ENCODE peak calls at places on chromosomes 1 and 21, in six cellular contexts. V, A, F, J, D and K are unnamed samples.

GRCh38 chr1:155026588-155026987 is 7.0 kb downstream of the DCST2 start:
- DNase-seq in V (no peak), A (no peak), F (no peak), J (no peak), D (no peak), K (no peak)

GRCh38 chr1:162405800-162406199 is 6.1 kb downstream of the SH2D1B start:
- DNase-seq in V (no peak), A (no peak), F (no peak), J (no peak), D (no peak), K (no peak)

GRCh38 chr1:109643385-109644230 is 12.3 kb upstream of the GSTM4 start:
- DNase-seq in V (peak), A (peak), F (peak), J (peak), D (peak), K (peak)

GRCh38 chr1:243713470-243714186 is 136.4 kb downstream of the AKT3 start:
- DNase-seq in V (no peak), A (no peak), F (no peak), J (no peak), D (no peak), K (no peak)

GRCh38 chr1:226813671-226814591 is 56.5 kb upstream of the PSEN2 start:
- DNase-seq in V (no peak), A (no peak), F (no peak), J (no peak), D (no peak), K (no peak)

GRCh38 chr1:47439151-47440051 is 1.6 kb downstream of the FOXD2 start:
- DNase-seq in V (peak), A (no peak), F (no peak), J (peak), D (no peak), K (no peak)

GRCh38 chr1:46315669-46316403 is 12.3 kb downstream of the UQCRH start:
- DNase-seq in V (no peak), A (no peak), F (no peak), J (no peak), D (no peak), K (no peak)

GRCh38 chr1:167440345-167440744 is 78.0 kb downstream of the CD247 start:
- DNase-seq in V (peak), A (no peak), F (no peak), J (no peak), D (no peak), K (no peak)

GRCh38 chr1:204714861-204715511 is 29.4 kb upstream of the LRRN2 start:
- DNase-seq in V (no peak), A (no peak), F (no peak), J (peak), D (no peak), K (no peak)

GRCh38 chr21:38729745-38730401 is 75.9 kb upstream of the ETS2 start:
- DNase-seq in V (no peak), A (no peak), F (no peak), J (no peak), D (no peak), K (no peak)

GRCh38 chr21:38735807-38736206 is 69.9 kb upstream of the ETS2 start:
- DNase-seq in V (no peak), A (no peak), F (no peak), J (no peak), D (no peak), K (no peak)

DNA sequence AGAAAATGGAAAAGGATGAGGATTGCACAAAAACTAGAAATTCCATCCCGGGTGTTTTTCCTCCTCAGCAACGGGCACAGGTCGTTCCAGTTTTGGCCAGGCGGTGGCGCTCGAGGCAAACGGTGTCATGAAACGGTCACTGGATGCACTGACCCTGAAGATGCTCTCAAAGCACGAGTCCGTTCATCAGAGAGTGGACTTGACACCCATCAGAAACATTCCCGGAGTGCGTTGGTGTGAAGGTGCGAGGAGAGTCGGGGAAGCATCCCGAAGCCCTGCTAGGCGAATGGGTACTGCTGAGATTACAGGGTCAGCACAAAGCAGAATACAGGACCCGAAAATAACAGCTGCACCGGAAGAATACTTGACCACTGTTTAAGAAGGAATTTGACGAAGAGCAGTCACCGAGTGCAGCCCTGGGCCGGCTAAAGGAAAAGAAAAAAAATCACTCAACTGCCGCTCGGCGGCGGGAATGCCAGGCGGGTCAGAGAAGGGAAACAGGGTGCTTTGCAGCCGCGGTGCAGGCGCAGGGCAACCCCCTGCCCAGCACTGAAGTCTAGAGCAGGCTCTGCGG is 71.7 kb upstream of the ETS2 start:
- DNase-seq in V (peak), A (peak), F (peak), J (peak), D (peak), K (peak)
- TF ChIP-seq POLR2AphosphoS5 in V (no peak), A (peak), F (no peak), J (no peak), D (peak), K (peak)

GRCh38 chr1:59074574-59074973 is 222.3 kb upstream of the FGGY start:
- DNase-seq in V (no peak), A (no peak), F (no peak), J (no peak), D (no peak), K (no peak)

GRCh38 chr1:59077739-59078503 is 219.0 kb upstream of the FGGY start:
- DNase-seq in V (peak), A (no peak), F (no peak), J (peak), D (no peak), K (no peak)

GRCh38 chr1:59075021-59075420 is 221.9 kb upstream of the FGGY start:
- DNase-seq in V (no peak), A (no peak), F (no peak), J (no peak), D (no peak), K (no peak)

GRCh38 chr1:59078866-59079265 is 218.0 kb upstream of the FGGY start:
- DNase-seq in V (no peak), A (no peak), F (no peak), J (peak), D (no peak), K (no peak)

GRCh38 chr1:59076612-59077011 is 220.3 kb upstream of the FGGY start:
- DNase-seq in V (no peak), A (no peak), F (no peak), J (no peak), D (no peak), K (no peak)
- TF ChIP-seq CTCF in V (no peak), A (peak), F (no peak), J (no peak), D (peak), K (no peak)

GRCh38 chr1:8816306-8816705 is 1.1 kb downstream of the RERE start:
- DNase-seq in V (no peak), A (no peak), F (no peak), J (no peak), D (no peak), K (no peak)

GRCh38 chr1:8813016-8813763 is 4.2 kb downstream of the RERE start:
- DNase-seq in V (no peak), A (no peak), F (no peak), J (no peak), D (no peak), K (no peak)

GRCh38 chr1:8813991-8814390 is 3.4 kb downstream of the RERE start:
- DNase-seq in V (no peak), A (no peak), F (no peak), J (no peak), D (no peak), K (no peak)

GRCh38 chr1:8815582-8816285 is 1.7 kb downstream of the RERE start:
- DNase-seq in V (no peak), A (no peak), F (peak), J (no peak), D (no peak), K (no peak)

DNA sequence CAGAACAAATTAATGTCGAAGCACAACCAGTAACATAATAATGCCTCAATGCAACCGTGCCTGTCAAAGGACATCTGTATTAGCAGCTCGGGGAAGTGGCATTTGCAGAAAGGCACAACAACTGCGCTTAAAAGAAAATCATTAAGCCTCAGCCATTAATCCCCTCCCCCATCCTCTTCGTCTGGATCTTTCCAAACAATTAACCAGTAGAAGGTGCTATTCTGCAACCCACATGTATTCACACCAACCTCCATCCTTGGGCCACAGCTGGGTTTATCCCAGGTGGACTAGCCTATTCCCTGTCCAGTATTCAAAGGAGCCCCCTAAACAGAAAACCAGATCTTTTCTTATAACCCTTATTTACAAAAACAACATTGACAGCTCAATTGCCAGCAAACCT is 2.6 kb downstream of the RERE start:
- DNase-seq in V (no peak), A (no peak), F (no peak), J (peak), D (no peak), K (no peak)
- TF ChIP-seq POLR2AphosphoS5 in V (no peak), A (peak), F (no peak), J (no peak), D (no peak), K (no peak)

GRCh38 chr1:201795066-201795465 is 33.9 kb upstream of the IPO9 start:
- DNase-seq in V (no peak), A (no peak), F (no peak), J (peak), D (no peak), K (no peak)
- TF ChIP-seq CTCF in V (no peak), A (no peak), F (no peak), J (peak), D (no peak), K (no peak)

DNA sequence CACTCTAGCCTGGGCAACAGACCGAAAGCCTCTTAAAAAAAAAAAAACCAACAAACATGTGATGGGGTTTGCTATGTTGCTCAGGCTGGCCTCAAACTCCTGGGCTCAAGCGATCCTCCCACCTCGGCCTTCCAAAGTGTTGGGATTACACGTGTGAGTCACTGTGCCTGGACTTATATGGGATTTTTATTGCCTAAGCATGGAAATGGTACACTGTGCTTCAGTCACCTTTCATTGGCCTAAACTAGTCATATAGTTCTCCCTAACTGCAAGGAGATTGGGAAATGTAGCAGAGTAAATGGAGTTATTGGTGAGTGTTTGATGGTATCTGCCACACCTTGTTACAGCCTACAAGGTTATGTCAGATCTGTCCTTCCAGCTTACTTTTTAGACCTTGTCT is 17.2 kb upstream of the MEF2D start:
- DNase-seq in V (no peak), A (no peak), F (no peak), J (no peak), D (peak), K (no peak)
- TF ChIP-seq POLR2AphosphoS5 in V (no peak), A (no peak), F (no peak), J (no peak), D (no peak), K (no peak)

DNA sequence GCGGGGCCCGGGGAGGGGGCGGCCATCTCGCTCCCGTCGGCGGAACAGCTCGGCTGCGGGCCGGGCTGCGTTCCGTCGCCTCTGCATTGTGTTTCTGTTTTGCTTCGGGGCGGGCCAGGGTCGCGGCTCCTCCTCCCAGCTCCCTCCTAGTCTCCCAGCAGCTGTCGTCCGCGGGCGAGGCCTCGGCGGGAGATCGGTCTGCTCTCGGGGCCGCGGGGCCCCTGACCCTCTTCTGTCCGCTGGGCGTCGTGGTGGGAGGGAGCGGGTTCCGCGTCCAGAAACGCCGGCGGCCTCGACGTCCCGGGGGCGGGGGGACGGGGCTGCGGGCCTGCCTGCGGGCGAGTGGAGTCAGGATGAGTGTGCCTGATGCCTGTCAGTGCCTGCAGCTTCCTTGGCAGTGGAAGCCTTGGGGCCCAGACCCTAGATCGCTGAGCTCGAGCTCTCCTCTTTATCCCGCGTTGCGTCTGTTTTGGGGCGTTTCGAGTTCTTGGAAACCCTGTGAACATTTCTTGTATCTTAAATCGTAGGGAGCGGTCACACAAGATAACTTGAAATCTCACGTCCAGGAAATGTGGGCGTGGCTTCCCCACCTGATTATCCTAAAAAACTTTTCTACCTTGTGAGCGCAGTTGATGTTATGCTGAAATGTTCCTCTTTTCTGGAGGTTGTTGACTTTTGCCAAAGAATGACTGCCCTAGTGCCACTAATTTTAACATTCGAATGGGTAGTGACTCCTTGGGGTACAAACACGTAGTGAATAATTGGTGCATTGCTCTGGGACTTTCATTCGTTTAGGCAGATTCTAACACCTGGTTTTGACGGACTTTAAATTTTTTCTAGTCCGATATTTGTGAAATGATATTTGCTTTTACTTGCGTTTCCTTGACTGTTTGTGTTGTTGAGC is 676 bp downstream of the MORC3 start:
- DNase-seq in V (peak), A (peak), F (peak), J (peak), D (peak), K (peak)
- TF ChIP-seq CTCF in V (no peak), A (no peak), F (no peak), J (no peak), D (no peak), K (no peak)

GRCh38 chr1:168689726-168690602 is 39.0 kb downstream of the DPT start:
- DNase-seq in V (no peak), A (no peak), F (no peak), J (no peak), D (no peak), K (no peak)
- TF ChIP-seq POLR2AphosphoS5 in V (no peak), A (no peak), F (peak), J (no peak), D (peak), K (no peak)

GRCh38 chr1:221630236-221630635 is 111.7 kb downstream of the DUSP10 start:
- DNase-seq in V (no peak), A (no peak), F (no peak), J (no peak), D (no peak), K (no peak)

GRCh38 chr1:221634606-221635005 is 107.3 kb downstream of the DUSP10 start:
- DNase-seq in V (no peak), A (no peak), F (no peak), J (no peak), D (no peak), K (no peak)

GRCh38 chr1:221634010-221634409 is 107.9 kb downstream of the DUSP10 start:
- DNase-seq in V (no peak), A (no peak), F (no peak), J (no peak), D (no peak), K (no peak)

GRCh38 chr1:221632072-221632471 is 109.8 kb downstream of the DUSP10 start:
- DNase-seq in V (no peak), A (no peak), F (no peak), J (no peak), D (no peak), K (no peak)

GRCh38 chr1:221631551-221631950 is 110.3 kb downstream of the DUSP10 start:
- DNase-seq in V (no peak), A (no peak), F (no peak), J (peak), D (no peak), K (no peak)
- TF ChIP-seq CTCF in V (no peak), A (no peak), F (no peak), J (no peak), D (no peak), K (no peak)

GRCh38 chr1:23959461-23960290 is at the start of gene PNRC2:
- DNase-seq in V (peak), A (peak), F (peak), J (peak), D (peak), K (peak)

GRCh38 chr1:23957096-23957495 is 2.5 kb upstream of the PNRC2 start:
- DNase-seq in V (no peak), A (peak), F (peak), J (no peak), D (peak), K (peak)

GRCh38 chr1:23960291-23960718 is 677 bp downstream of the PNRC2 start:
- DNase-seq in V (no peak), A (no peak), F (no peak), J (no peak), D (no peak), K (no peak)

GRCh38 chr1:23963617-23964234 is 4.1 kb downstream of the PNRC2 start:
- DNase-seq in V (no peak), A (no peak), F (no peak), J (no peak), D (no peak), K (no peak)

DNA sequence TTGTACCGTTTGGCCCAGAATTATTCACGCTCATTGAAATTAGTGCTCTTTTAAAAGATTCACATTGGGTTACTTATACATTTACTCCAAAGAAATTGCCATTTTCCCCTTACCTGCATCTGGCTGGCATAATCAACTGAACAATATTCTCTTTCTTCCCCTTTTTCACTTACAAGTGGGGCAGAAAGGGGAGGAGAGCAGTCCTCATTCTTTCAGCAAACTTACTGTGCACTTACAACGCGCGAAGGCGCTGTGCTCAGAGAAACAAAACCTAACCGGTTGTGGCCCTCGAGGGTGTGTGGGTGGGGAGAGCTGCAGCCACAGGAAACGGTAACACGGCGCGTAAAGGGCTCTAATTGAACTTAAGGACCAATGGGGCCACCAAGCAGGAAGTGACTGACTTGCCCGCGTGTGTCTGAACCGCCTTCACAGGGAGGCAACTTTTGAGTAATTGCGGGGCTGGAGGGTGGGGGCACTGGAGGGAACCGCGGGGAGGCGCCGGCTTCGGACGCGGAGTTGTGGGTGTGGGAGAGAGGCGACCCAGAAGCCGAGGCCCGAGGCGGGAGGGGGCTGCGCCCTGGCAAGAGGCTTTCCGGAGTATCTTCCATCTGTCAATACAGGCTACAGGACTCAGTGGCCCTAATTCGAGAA is 693 bp upstream of the PNRC2 start:
- DNase-seq in V (no peak), A (peak), F (peak), J (peak), D (peak), K (peak)
- TF ChIP-seq POLR2AphosphoS5 in V (peak), A (peak), F (peak), J (peak), D (peak), K (peak)

GRCh38 chr1:40944841-40945430 is 34.6 kb upstream of the CTPS1 start:
- DNase-seq in V (no peak), A (peak), F (peak), J (no peak), D (no peak), K (peak)

GRCh38 chr1:40948741-40949528 is 30.6 kb upstream of the CTPS1 start:
- DNase-seq in V (peak), A (peak), F (peak), J (peak), D (peak), K (peak)

GRCh38 chr1:40945491-40945973 is 34.0 kb upstream of the CTPS1 start:
- DNase-seq in V (no peak), A (no peak), F (no peak), J (no peak), D (no peak), K (no peak)

GRCh38 chr1:40939320-40940059 is 40.0 kb upstream of the CTPS1 start:
- DNase-seq in V (no peak), A (no peak), F (no peak), J (no peak), D (peak), K (no peak)

GRCh38 chr1:40944326-40944725 is 35.2 kb upstream of the CTPS1 start:
- DNase-seq in V (no peak), A (peak), F (no peak), J (peak), D (peak), K (peak)
- TF ChIP-seq CTCF in V (no peak), A (no peak), F (no peak), J (peak), D (no peak), K (no peak)